ENCODE peak calls at places on chromosomes 2 and 18, in nine cellular contexts. One of them, this sample, is unnamed.

GRCh38 chr18:12028040-12028628 is 46.8 kb downstream of the IMPA2 start:
- DNase-seq in dorsolateral prefrontal cortex: no peak
- DNase-seq in HFFc6: no peak
- DNase-seq in stimulated activated CD4-positive, alpha-beta T cell treated with anti-CD3 and anti-CD28 coated beads, Interleukin-1b, Interleukin-23, amount 100 ng/mL, for 1 hour: no peak
- DNase-seq in RKO: no peak
- DNase-seq in CD8-positive, alpha-beta T cell: no peak
- DNase-seq in Caco-2: no peak
- DNase-seq in PC-3: no peak
- DNase-seq in stimulated activated CD8-positive, alpha-beta memory T cell treated with anti-CD3 and anti-CD28 coated beads, Interleukin-4, amount 100 ng/mL, for 1 hour: no peak
- DNase-seq in this sample: no peak

GRCh38 chr2:144834954-144835633 is 315.2 kb upstream of the ZEB2 start:
- DNase-seq in dorsolateral prefrontal cortex: no peak
- DNase-seq in HFFc6: peak
- DNase-seq in stimulated activated CD4-positive, alpha-beta T cell treated with anti-CD3 and anti-CD28 coated beads, Interleukin-1b, Interleukin-23, amount 100 ng/mL, for 1 hour: no peak
- DNase-seq in RKO: no peak
- DNase-seq in CD8-positive, alpha-beta T cell: no peak
- DNase-seq in Caco-2: no peak
- DNase-seq in PC-3: peak
- DNase-seq in stimulated activated CD8-positive, alpha-beta memory T cell treated with anti-CD3 and anti-CD28 coated beads, Interleukin-4, amount 100 ng/mL, for 1 hour: no peak
- DNase-seq in this sample: no peak

GRCh38 chr2:43725711-43726246 is 48.1 kb upstream of the DYNC2LI1 start:
- DNase-seq in dorsolateral prefrontal cortex: no peak
- DNase-seq in HFFc6: no peak
- DNase-seq in stimulated activated CD4-positive, alpha-beta T cell treated with anti-CD3 and anti-CD28 coated beads, Interleukin-1b, Interleukin-23, amount 100 ng/mL, for 1 hour: no peak
- DNase-seq in RKO: no peak
- DNase-seq in CD8-positive, alpha-beta T cell: no peak
- DNase-seq in Caco-2: no peak
- DNase-seq in PC-3: no peak
- DNase-seq in stimulated activated CD8-positive, alpha-beta memory T cell treated with anti-CD3 and anti-CD28 coated beads, Interleukin-4, amount 100 ng/mL, for 1 hour: no peak
- DNase-seq in this sample: no peak

GRCh38 chr2:65413106-65413505 is 19.3 kb downstream of the SPRED2 start:
- DNase-seq in dorsolateral prefrontal cortex: no peak
- DNase-seq in HFFc6: no peak
- DNase-seq in stimulated activated CD4-positive, alpha-beta T cell treated with anti-CD3 and anti-CD28 coated beads, Interleukin-1b, Interleukin-23, amount 100 ng/mL, for 1 hour: no peak
- DNase-seq in RKO: no peak
- DNase-seq in CD8-positive, alpha-beta T cell: no peak
- DNase-seq in Caco-2: no peak
- DNase-seq in PC-3: no peak
- DNase-seq in stimulated activated CD8-positive, alpha-beta memory T cell treated with anti-CD3 and anti-CD28 coated beads, Interleukin-4, amount 100 ng/mL, for 1 hour: no peak
- DNase-seq in this sample: no peak

GRCh38 chr2:158990397-158991209 is 22.2 kb downstream of the TANC1 start:
- DNase-seq in dorsolateral prefrontal cortex: no peak
- DNase-seq in HFFc6: peak
- DNase-seq in stimulated activated CD4-positive, alpha-beta T cell treated with anti-CD3 and anti-CD28 coated beads, Interleukin-1b, Interleukin-23, amount 100 ng/mL, for 1 hour: no peak
- DNase-seq in RKO: peak
- DNase-seq in CD8-positive, alpha-beta T cell: no peak
- DNase-seq in Caco-2: no peak
- DNase-seq in PC-3: peak
- DNase-seq in stimulated activated CD8-positive, alpha-beta memory T cell treated with anti-CD3 and anti-CD28 coated beads, Interleukin-4, amount 100 ng/mL, for 1 hour: no peak
- DNase-seq in this sample: no peak

GRCh38 chr2:218384975-218385374 is 2.9 kb downstream of the SLC11A1 start:
- DNase-seq in dorsolateral prefrontal cortex: no peak
- DNase-seq in HFFc6: no peak
- DNase-seq in stimulated activated CD4-positive, alpha-beta T cell treated with anti-CD3 and anti-CD28 coated beads, Interleukin-1b, Interleukin-23, amount 100 ng/mL, for 1 hour: no peak
- DNase-seq in RKO: no peak
- DNase-seq in CD8-positive, alpha-beta T cell: no peak
- DNase-seq in Caco-2: no peak
- DNase-seq in PC-3: no peak
- DNase-seq in stimulated activated CD8-positive, alpha-beta memory T cell treated with anti-CD3 and anti-CD28 coated beads, Interleukin-4, amount 100 ng/mL, for 1 hour: no peak
- DNase-seq in this sample: no peak

GRCh38 chr18:57803119-57803969 is at the start of gene ATP8B1:
- DNase-seq in dorsolateral prefrontal cortex: no peak
- DNase-seq in HFFc6: peak
- DNase-seq in stimulated activated CD4-positive, alpha-beta T cell treated with anti-CD3 and anti-CD28 coated beads, Interleukin-1b, Interleukin-23, amount 100 ng/mL, for 1 hour: no peak
- DNase-seq in RKO: no peak
- DNase-seq in CD8-positive, alpha-beta T cell: no peak
- DNase-seq in Caco-2: peak
- DNase-seq in PC-3: peak
- DNase-seq in stimulated activated CD8-positive, alpha-beta memory T cell treated with anti-CD3 and anti-CD28 coated beads, Interleukin-4, amount 100 ng/mL, for 1 hour: no peak
- DNase-seq in this sample: peak

GRCh38 chr2:105895995-105896764 is 151.5 kb downstream of the NCK2 start:
- DNase-seq in dorsolateral prefrontal cortex: no peak
- DNase-seq in HFFc6: no peak
- DNase-seq in stimulated activated CD4-positive, alpha-beta T cell treated with anti-CD3 and anti-CD28 coated beads, Interleukin-1b, Interleukin-23, amount 100 ng/mL, for 1 hour: no peak
- DNase-seq in RKO: no peak
- DNase-seq in CD8-positive, alpha-beta T cell: peak
- DNase-seq in Caco-2: no peak
- DNase-seq in PC-3: no peak
- DNase-seq in stimulated activated CD8-positive, alpha-beta memory T cell treated with anti-CD3 and anti-CD28 coated beads, Interleukin-4, amount 100 ng/mL, for 1 hour: no peak
- DNase-seq in this sample: no peak